ENCODE peak calls at places on chromosomes 4 and X, in six cellular contexts. One of them, this sample, is unnamed.

GRCh38 chr4:110735691-110736090 is 112.8 kb upstream of the PITX2 start:
- DNase-seq in esophagus muscularis mucosa: no peak
- DNase-seq in left ventricle myocardium inferior: no peak
- DNase-seq in left lung: no peak
- DNase-seq in HFFc6: no peak
- DNase-seq in neural progenitor cell: no peak
- DNase-seq in this sample: peak; percentile 71

GRCh38 chr4:139763668-139764067 is 98.0 kb downstream of the MGST2 start:
- DNase-seq in esophagus muscularis mucosa: no peak
- DNase-seq in left ventricle myocardium inferior: no peak
- DNase-seq in left lung: no peak
- DNase-seq in HFFc6: no peak
- DNase-seq in neural progenitor cell: no peak
- DNase-seq in this sample: no peak

GRCh38 chr4:169870507-169870906 is 112.8 kb upstream of the HPF1 start:
- DNase-seq in esophagus muscularis mucosa: no peak
- DNase-seq in left ventricle myocardium inferior: no peak
- DNase-seq in left lung: no peak
- DNase-seq in HFFc6: no peak
- DNase-seq in neural progenitor cell: no peak
- DNase-seq in this sample: no peak

GRCh38 chr4:121519236-121519838 is 138.5 kb upstream of the QRFPR start:
- DNase-seq in esophagus muscularis mucosa: no peak
- DNase-seq in left ventricle myocardium inferior: no peak
- DNase-seq in left lung: no peak
- DNase-seq in HFFc6: no peak
- DNase-seq in neural progenitor cell: no peak
- DNase-seq in this sample: no peak

GRCh38 chrX:46805270-46805669 is 31.6 kb upstream of the RP2 start:
- DNase-seq in esophagus muscularis mucosa: no peak
- DNase-seq in left ventricle myocardium inferior: no peak
- DNase-seq in left lung: no peak
- DNase-seq in HFFc6: no peak
- DNase-seq in neural progenitor cell: no peak
- DNase-seq in this sample: no peak

GRCh38 chrX:134821901-134822300 is 163.6 kb upstream of the PLAC1 start:
- DNase-seq in esophagus muscularis mucosa: no peak
- DNase-seq in left ventricle myocardium inferior: no peak
- DNase-seq in left lung: no peak
- DNase-seq in HFFc6: no peak
- DNase-seq in neural progenitor cell: no peak
- DNase-seq in this sample: no peak

GRCh38 chrX:97479491-97479890 is 595.8 kb downstream of the RPA4 start:
- DNase-seq in esophagus muscularis mucosa: no peak
- DNase-seq in left ventricle myocardium inferior: no peak
- DNase-seq in left lung: no peak
- DNase-seq in HFFc6: no peak
- DNase-seq in neural progenitor cell: no peak
- DNase-seq in this sample: no peak

GRCh38 chr4:57378766-57379165 is 268.6 kb upstream of the IGFBP7 start:
- DNase-seq in esophagus muscularis mucosa: no peak
- DNase-seq in left ventricle myocardium inferior: no peak
- DNase-seq in left lung: no peak
- DNase-seq in HFFc6: no peak
- DNase-seq in neural progenitor cell: no peak
- DNase-seq in this sample: no peak

GRCh38 chr4:165476214-165477098 is 97.6 kb downstream of the CPE start:
- DNase-seq in esophagus muscularis mucosa: no peak
- DNase-seq in left ventricle myocardium inferior: no peak
- DNase-seq in left lung: no peak
- DNase-seq in HFFc6: no peak
- DNase-seq in neural progenitor cell: no peak
- DNase-seq in this sample: no peak

GRCh38 chrX:16666541-16666940 is 16.6 kb downstream of the S100G start:
- DNase-seq in esophagus muscularis mucosa: no peak
- DNase-seq in left ventricle myocardium inferior: no peak
- DNase-seq in left lung: no peak
- DNase-seq in HFFc6: peak; percentile 29
- DNase-seq in neural progenitor cell: peak; percentile 7
- DNase-seq in this sample: no peak

DNA sequence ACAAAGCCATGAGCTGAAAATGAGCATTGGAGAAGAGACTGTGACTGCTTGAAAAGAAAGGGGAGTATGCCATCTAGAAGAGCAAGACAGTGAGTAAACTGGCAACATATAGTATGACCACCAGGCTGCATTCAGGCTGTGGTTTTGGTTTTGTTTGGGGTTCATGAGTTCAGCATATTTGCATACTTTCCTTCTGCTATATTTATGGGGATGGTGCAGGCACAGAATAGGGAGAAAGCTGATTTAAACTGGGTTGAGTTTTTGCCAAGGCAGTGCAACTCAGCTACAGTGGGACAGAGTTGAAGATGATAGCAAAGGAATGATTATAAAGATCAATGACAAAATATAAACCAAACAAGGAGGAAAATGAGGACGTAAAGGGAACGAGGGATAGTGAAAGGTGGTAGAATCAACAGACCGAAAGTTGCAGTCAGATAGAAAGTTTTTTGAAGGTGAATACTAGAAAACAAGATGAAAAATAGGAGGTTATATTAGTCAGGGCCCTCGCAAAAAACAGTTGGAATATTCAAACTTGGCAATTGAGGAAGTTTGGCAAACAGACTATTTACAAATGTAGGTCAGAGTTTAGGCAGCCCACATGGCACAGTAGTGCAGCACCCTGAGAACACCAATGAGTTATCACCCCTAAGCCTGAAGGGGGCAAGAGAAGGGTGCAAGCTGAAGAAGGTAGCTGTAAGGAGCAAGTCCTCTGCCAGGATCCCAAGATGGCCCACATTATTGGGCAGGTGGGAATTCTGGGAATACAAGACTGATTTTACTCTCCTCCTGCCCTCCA is 114.8 kb upstream of the MAP9 start:
- DNase-seq in esophagus muscularis mucosa: no peak
- DNase-seq in left ventricle myocardium inferior: no peak
- DNase-seq in left lung: no peak
- DNase-seq in HFFc6: no peak
- DNase-seq in neural progenitor cell: no peak
- DNase-seq in this sample: no peak
- TF ChIP-seq CTCF in esophagus muscularis mucosa: no peak
- TF ChIP-seq CTCF in left ventricle myocardium inferior: no peak
- TF ChIP-seq CTCF in left lung: no peak
- TF ChIP-seq CTCF in HFFc6: no peak
- TF ChIP-seq CTCF in neural progenitor cell: no peak
- TF ChIP-seq CTCF in this sample: no peak

DNA sequence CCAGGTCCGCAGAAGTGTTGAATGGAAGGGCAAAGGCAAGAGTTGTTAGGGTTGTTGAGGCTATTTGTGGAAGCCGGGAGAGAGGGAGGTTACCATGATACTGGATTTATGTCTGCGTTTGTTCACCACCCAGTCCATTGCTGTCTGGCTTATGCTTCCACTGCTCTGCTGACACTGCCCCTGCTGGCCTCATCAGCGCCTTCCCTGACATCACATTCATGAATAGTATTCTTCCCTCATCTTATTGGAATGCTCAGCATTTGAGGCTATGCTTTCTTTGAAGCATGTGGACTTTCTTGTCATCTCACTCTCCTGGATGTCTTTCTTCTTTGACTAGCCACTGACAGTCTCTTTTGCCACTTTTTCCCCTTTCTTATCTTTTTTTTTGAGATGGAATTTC is 10.3 kb downstream of the GNL3L start:
- DNase-seq in esophagus muscularis mucosa: no peak
- DNase-seq in left ventricle myocardium inferior: peak; percentile 14
- DNase-seq in left lung: no peak
- DNase-seq in HFFc6: peak; percentile 69
- DNase-seq in neural progenitor cell: no peak
- DNase-seq in this sample: no peak
- TF ChIP-seq CTCF in esophagus muscularis mucosa: no peak
- TF ChIP-seq CTCF in left ventricle myocardium inferior: peak; percentile 21
- TF ChIP-seq CTCF in left lung: no peak
- TF ChIP-seq CTCF in HFFc6: peak; percentile 49
- TF ChIP-seq CTCF in neural progenitor cell: no peak
- TF ChIP-seq CTCF in this sample: no peak

GRCh38 chr4:3443750-3444309 is 2.1 kb downstream of the HGFAC start:
- DNase-seq in esophagus muscularis mucosa: no peak
- DNase-seq in left ventricle myocardium inferior: no peak
- DNase-seq in left lung: peak; percentile 76
- DNase-seq in HFFc6: no peak
- DNase-seq in neural progenitor cell: no peak
- DNase-seq in this sample: no peak
- TF ChIP-seq CTCF in esophagus muscularis mucosa: peak; percentile 14
- TF ChIP-seq CTCF in left ventricle myocardium inferior: peak; percentile 27
- TF ChIP-seq CTCF in left lung: no peak
- TF ChIP-seq CTCF in HFFc6: no peak
- TF ChIP-seq CTCF in neural progenitor cell: no peak
- TF ChIP-seq CTCF in this sample: peak; percentile 18

DNA sequence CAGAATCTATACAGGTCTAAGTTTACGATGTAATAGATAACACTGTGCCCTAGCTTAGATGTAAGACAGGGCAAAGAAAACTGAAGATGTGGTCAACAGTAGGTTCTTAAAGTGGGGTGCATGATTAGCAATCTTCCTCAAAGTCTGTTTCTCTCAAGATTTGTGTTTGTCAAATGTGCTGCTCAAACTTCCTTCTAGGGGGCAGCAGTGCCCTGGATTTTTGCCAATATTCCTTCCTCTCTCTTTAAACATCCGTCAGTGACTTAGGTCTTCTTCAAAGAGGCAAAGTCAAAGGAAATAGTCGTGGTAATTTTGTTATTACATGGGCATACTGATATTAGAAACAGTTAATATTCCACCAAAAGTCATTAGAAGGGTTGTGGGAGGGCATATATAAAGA is 4.2 kb upstream of the PDHA2 start:
- DNase-seq in esophagus muscularis mucosa: no peak
- DNase-seq in left ventricle myocardium inferior: no peak
- DNase-seq in left lung: no peak
- DNase-seq in HFFc6: no peak
- DNase-seq in neural progenitor cell: peak; percentile 51
- DNase-seq in this sample: no peak
- TF ChIP-seq CTCF in esophagus muscularis mucosa: no peak
- TF ChIP-seq CTCF in left ventricle myocardium inferior: peak; percentile 35
- TF ChIP-seq CTCF in left lung: no peak
- TF ChIP-seq CTCF in HFFc6: no peak
- TF ChIP-seq CTCF in neural progenitor cell: peak; percentile 76
- TF ChIP-seq CTCF in this sample: no peak

DNA sequence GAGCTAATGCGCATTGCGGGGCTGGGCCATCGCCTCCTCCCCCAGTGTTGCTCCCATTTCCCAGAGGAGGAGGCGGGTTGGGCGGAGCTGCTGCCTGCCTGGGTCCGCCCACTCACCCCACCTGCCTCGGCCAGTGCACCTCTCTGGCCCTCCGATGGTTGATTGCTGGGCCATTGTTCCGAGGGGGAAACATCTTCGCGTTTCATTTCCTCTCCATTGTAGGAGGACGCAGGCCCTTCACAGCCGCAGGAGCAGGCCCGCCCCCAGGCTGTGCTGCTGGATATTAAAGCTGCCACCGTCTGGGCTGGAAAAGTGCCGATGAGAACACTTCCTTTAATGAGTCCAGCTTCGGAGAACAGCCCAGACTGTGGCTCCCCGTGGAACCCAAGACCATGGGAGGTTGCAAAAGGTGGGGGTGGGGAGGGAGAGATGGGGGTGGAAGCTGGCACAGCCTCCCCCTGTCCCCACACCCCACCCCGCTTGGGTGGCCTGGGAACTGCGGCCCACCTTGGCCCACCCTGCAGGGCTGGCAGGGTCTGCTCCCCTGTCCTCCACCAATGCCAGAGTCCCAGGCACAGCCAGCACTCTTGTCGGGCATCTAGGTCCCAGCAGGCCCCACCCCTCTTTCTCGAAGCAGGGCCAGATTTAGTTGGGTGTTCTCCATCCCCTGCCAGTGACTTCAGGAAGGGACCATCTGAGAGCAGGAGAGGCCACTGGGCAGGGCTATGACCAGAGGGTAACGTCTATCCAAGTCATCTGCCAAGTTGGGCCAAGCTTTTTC is 96.6 kb downstream of the ADRA2C start:
- DNase-seq in esophagus muscularis mucosa: no peak
- DNase-seq in left ventricle myocardium inferior: peak; percentile 19
- DNase-seq in left lung: peak; percentile 71
- DNase-seq in HFFc6: no peak
- DNase-seq in neural progenitor cell: peak; percentile 83
- DNase-seq in this sample: no peak
- TF ChIP-seq CTCF in esophagus muscularis mucosa: no peak
- TF ChIP-seq CTCF in left ventricle myocardium inferior: no peak
- TF ChIP-seq CTCF in left lung: no peak
- TF ChIP-seq CTCF in HFFc6: no peak
- TF ChIP-seq CTCF in neural progenitor cell: no peak
- TF ChIP-seq CTCF in this sample: no peak